ENCODE peak calls at places on chromosomes 13 and 19, in five cellular contexts. M is body of pancreas, D is left lung, Y is heart right ventricle, T is ascending aorta. S is an unnamed sample.

GRCh38 chr19:17834350-17835181 is 13.2 kb downstream of the JAK3 start:
- DNase-seq in D (no peak), T (no peak), Y (no peak), M (no peak), S (no peak)

GRCh38 chr19:9883231-9883758 is 48.2 kb downstream of the PIN1 start:
- DNase-seq in Y (no peak), T (no peak), M (peak; percentile 13), D (no peak), S (no peak)

GRCh38 chr13:100209857-100210580 is 121.1 kb downstream of the PCCA start:
- DNase-seq in D (no peak), T (no peak), Y (no peak), M (no peak), S (no peak)

GRCh38 chr13:21176982-21177284 is 475 bp downstream of the MRPL57 start:
- DNase-seq in M (no peak), D (no peak), T (no peak), Y (no peak), S (no peak)

GRCh38 chr13:89950225-89950624 is 1397.3 kb upstream of the MIR17HG start:
- DNase-seq in M (no peak), D (no peak), Y (no peak), T (no peak), S (no peak)

GRCh38 chr19:55426042-55426441 is 17.1 kb downstream of the SHISA7 start:
- DNase-seq in T (no peak), D (no peak), M (no peak), Y (no peak), S (no peak)

GRCh38 chr19:37251308-37252229 is 33.6 kb downstream of the ZNF383 start:
- DNase-seq in D (peak; percentile 81), T (peak; percentile 10), M (peak; percentile 72), Y (peak; percentile 94), S (peak; percentile 19)

GRCh38 chr19:49058592-49058991 is 1.0 kb upstream of the CGB7 start:
- DNase-seq in M (no peak), D (no peak), Y (no peak), T (no peak), S (no peak)

GRCh38 chr19:44587863-44588752 is 25.3 kb upstream of the IGSF23 start:
- DNase-seq in M (no peak), D (no peak), Y (no peak), T (no peak), S (peak; percentile 56)

GRCh38 chr13:29758591-29759114 is 91.8 kb downstream of the UBL3 start:
- DNase-seq in Y (no peak), T (peak; percentile 36), D (peak; percentile 81), M (no peak), S (peak; percentile 26)

GRCh38 chr19:6970021-6970420 is 51.2 kb downstream of the MBD3L2B start:
- DNase-seq in T (no peak), Y (no peak), M (no peak), D (no peak), S (no peak)
- H3K27ac ChIP-seq in T (no peak overlapping the region), Y (no peak overlapping the region), M (no peak overlapping the region), D (no peak overlapping the region), S (no peak overlapping the region)

GRCh38 chr13:82800391-82800790 is 1081.9 kb downstream of the SLITRK1 start:
- DNase-seq in D (no peak), M (no peak), Y (no peak), T (no peak), S (no peak)
- H3K4me1 ChIP-seq in D (no peaks in the 10 kb centered on the region), M (no peaks in the 10 kb centered on the region), Y (no peaks in the 10 kb centered on the region), T (no peaks in the 10 kb centered on the region), S (no peaks in the 10 kb centered on the region)

DNA sequence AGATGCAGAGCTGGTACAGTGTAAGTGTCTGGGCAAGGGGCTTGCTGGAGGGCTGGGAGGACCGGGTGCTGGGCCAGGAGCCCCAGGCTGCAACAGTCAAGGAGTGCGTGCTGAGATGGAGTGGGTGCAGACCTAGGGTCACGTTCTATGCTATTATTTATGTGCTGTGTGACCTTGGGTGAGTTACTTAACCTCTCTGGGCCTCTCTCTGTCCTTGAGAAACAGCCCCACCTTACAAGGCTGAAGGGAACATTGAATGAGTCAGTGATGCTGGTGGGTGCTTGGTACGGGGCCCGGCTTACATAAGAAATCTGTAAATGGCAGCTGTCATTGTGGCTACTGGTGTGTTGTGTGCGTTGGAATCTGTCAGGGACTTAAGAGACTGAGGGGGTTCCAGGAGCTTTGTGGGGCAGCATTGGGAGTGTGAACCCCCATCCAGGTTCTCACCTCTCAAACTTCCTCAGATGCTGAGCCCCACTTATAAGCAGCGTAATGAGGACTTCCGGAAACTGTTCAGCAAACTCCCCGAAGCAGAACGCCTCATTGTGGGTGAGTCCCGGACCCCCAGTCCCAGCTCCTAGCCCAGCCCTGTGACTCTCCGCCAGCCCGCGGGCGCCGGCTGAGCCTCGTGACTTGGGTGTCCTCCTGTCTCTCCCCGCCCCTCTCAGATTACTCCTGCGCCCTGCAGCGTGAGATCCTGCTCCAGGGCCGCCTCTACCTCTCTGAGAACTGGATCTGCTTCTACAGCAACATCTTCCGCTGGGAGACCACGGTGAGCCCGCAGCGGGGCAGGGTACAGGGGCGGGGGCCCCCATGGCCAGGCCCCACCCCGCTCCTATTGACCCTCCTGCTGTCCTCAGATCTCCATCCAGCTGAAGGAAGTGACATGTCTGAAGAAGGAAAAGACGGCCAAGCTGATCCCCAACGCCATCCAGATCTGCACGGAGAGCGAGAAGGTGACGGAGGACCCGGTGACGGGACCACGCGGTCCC is 9.6 kb downstream of the GRAMD1A start:
- DNase-seq in Y (no peak), D (no peak), M (no peak), T (no peak), S (no peak)
- H3K27ac ChIP-seq in Y (no peak overlapping the region), D (no peak overlapping the region), M (no peak overlapping the region), T (no peak overlapping the region), S (no peak overlapping the region)

DNA sequence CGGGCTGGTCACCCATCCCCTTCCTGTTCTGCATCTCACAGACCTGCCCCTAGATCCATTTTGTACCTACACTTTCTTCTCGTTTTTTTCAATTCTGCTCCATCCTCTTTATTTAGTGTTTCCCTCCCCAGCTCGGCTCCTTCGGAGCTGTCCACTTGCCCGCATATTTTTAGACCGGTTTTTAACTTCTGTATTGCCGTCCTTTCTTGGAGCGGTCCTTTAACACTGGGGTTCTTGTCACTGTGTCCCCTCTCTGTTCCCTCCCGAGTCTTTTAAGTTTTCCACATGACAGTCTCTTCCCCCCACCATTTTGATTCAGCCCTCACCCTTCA is 1.7 kb downstream of the ARHGAP35 start:
- DNase-seq in M (no peak), Y (no peak), D (peak; percentile 26), T (no peak), S (no peak)
- H3K4me1 ChIP-seq in M (peaks cover 67% of the 10 kb centered on the region), Y (peaks cover 52% of the 10 kb centered on the region), D (peaks cover 69% of the 10 kb centered on the region), T (peaks cover 12% of the 10 kb centered on the region), S (peaks cover 25% of the 10 kb centered on the region)

GRCh38 chr13:33640832-33641231 is 177.1 kb upstream of the RFC3 start:
- DNase-seq in T (no peak), Y (no peak), M (no peak), D (no peak), S (peak; percentile 31)

GRCh38 chr13:33645591-33646554 is 172.1 kb upstream of the RFC3 start:
- DNase-seq in M (no peak), Y (no peak), D (no peak), T (no peak), S (no peak)

GRCh38 chr13:33642374-33643065 is 175.4 kb upstream of the RFC3 start:
- DNase-seq in T (no peak), M (peak; percentile 58), Y (peak; percentile 56), D (no peak), S (peak; percentile 66)

GRCh38 chr13:33649212-33649917 is 168.6 kb upstream of the RFC3 start:
- DNase-seq in M (no peak), Y (no peak), D (no peak), T (no peak), S (no peak)

DNA sequence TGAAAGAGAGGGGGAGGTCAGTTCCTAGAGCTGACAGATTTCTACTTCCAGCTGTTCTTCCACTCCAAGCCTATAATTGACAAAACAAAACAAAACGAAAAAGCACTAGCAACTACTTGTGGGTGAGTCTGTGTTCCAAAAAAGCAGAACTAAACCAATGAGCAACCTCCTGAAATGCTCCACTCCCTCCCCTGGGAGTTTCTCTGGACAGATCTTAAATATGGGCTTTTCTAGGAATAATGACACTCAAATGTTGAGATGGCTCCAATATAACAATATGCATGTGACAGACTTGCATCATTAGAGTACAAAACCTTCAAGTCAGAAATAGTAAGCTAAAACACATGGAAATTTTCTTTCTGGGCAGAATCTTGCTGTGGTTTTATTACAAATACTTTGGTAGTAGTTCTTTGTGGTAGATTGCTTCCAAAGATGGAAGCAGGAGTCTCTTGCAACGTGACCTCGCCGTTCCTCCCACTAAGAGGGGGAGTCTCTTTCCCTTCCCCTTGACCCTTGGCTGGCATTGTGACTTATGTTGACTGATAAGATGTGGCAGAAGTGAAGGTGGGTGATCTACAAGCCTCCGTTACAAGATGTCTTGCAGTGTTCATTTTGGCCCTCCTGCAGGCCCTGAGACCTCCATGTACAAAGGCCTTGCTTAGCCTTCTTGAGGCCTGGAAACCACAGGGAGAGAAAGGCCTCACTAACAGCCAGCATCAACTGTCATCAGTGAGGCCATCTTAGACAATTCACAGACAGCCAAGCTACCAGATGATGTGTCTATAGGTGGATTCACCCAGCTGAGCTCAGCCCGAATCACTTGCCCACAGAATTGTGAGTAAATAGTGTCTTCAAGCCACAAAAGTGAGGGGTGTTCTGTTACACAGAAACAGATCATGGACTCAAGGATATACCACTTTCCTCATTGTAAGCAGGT is 173.1 kb upstream of the RFC3 start:
- DNase-seq in D (no peak), T (no peak), Y (peak; percentile 54), M (no peak), S (no peak)
- H3K27ac ChIP-seq in D (peak overlapping the region; percentile 74), T (peak overlapping the region; percentile 62), Y (peak overlapping the region; percentile 10), M (no peak overlapping the region), S (peak overlapping the region; percentile 68)

GRCh38 chr13:24272452-24273161 is 36.8 kb upstream of the C1QTNF9 start:
- DNase-seq in Y (no peak), T (no peak), M (no peak), D (peak; percentile 70), S (peak; percentile 19)
- H3K4me1 ChIP-seq in Y (peaks cover 49% of the 10 kb centered on the region), T (no peaks in the 10 kb centered on the region), M (peaks cover 58% of the 10 kb centered on the region), D (peaks cover 90% of the 10 kb centered on the region), S (peaks cover 3% of the 10 kb centered on the region)

GRCh38 chr13:85710545-85710944 is 88.7 kb downstream of the SLITRK6 start:
- DNase-seq in D (no peak), T (no peak), M (no peak), Y (no peak), S (no peak)
- H3K27ac ChIP-seq in D (no peak overlapping the region), T (no peak overlapping the region), M (no peak overlapping the region), Y (no peak overlapping the region), S (no peak overlapping the region)

GRCh38 chr13:110661256-110661655 is 44.7 kb downstream of the CARS2 start:
- DNase-seq in D (no peak), M (no peak), T (no peak), Y (no peak), S (no peak)
- H3K4me1 ChIP-seq in D (peaks cover 51% of the 10 kb centered on the region), M (no peaks in the 10 kb centered on the region), T (no peaks in the 10 kb centered on the region), Y (no peaks in the 10 kb centered on the region), S (no peaks in the 10 kb centered on the region)

S was measured in small intestine.